ENCODE peak calls at places on chromosomes 1 and 21, in nine cellular contexts. X is glutamatergic neuron; K is activated CD8-positive, alpha-beta memory T cell treated with anti-CD3 and anti-CD28 coated beads, Interleukin-2, amount 50 U/mL, for 48 hours; S is effector memory CD8-positive, alpha-beta T cell; A is OCI-LY7; N is GM10248; P is HepG2; W is mesenteric fat pad; M is GM13976. H is an unnamed sample.
A peak's percentile ranks its signal among the peaks of the same experiment; 100 is the strongest.

GRCh38 chr1:231410041-231410591 is 12.0 kb downstream of the EGLN1 start:
- DNase-seq in M (no peak), W (no peak), S (no peak), P (no peak), N (no peak), A (no peak), K (no peak), X (no peak), H (no peak)

GRCh38 chr1:213464786-213465460 is 413.9 kb downstream of the RPS6KC1 start:
- DNase-seq in M (no peak), K (no peak), N (no peak), P (no peak), A (no peak), S (no peak), W (no peak), X (no peak), H (no peak)

GRCh38 chr1:86105533-86105866 is 51.1 kb downstream of the COL24A1 start:
- DNase-seq in A (no peak), X (no peak), S (no peak), P (no peak), K (no peak), N (no peak), W (no peak), M (no peak), H (no peak)

GRCh38 chr21:29104239-29104708 is 26.2 kb upstream of the MAP3K7CL start:
- DNase-seq in K (no peak), P (no peak), S (no peak), W (no peak), M (peak; percentile 36), N (peak; percentile 34), A (no peak), X (no peak), H (no peak)

GRCh38 chr1:208150810-208151458 is 93.2 kb downstream of the PLXNA2 start:
- DNase-seq in W (no peak), P (no peak), X (no peak), N (no peak), A (no peak), S (no peak), K (no peak), M (no peak), H (peak; percentile 55)

GRCh38 chr1:217238945-217239344 is 391.9 kb downstream of the GPATCH2 start:
- DNase-seq in P (no peak), M (no peak), A (no peak), X (no peak), K (no peak), N (no peak), W (no peak), S (no peak), H (no peak)

GRCh38 chr1:232476538-232476950 is 153.4 kb downstream of the SIPA1L2 start:
- DNase-seq in A (no peak), K (no peak), M (no peak), W (no peak), X (no peak), P (no peak), S (no peak), N (no peak), H (no peak)

GRCh38 chr1:110070282-110070967 is at the start of gene ALX3:
- DNase-seq in X (no peak), K (no peak), W (no peak), N (no peak), S (no peak), M (no peak), A (no peak), P (no peak), H (peak; percentile 53)

GRCh38 chr1:2788506-2789163 is 12.9 kb downstream of the TTC34 start:
- DNase-seq in P (no peak), S (no peak), W (no peak), X (no peak), N (no peak), M (no peak), K (peak; percentile 42), A (no peak), H (no peak)

GRCh38 chr1:235207202-235207565 is 46.1 kb upstream of the RBM34 start:
- DNase-seq in W (no peak), A (no peak), X (no peak), N (no peak), M (no peak), P (no peak), K (no peak), S (no peak), H (no peak)

GRCh38 chr1:154750681-154751665 is 119.1 kb downstream of the KCNN3 start:
- DNase-seq in N (no peak), M (no peak), S (no peak), A (peak; percentile 9), P (no peak), W (peak; percentile 72), X (peak; percentile 61), K (peak; percentile 54), H (peak; percentile 81)

GRCh38 chr1:151501474-151501873 is 9.7 kb upstream of the CGN start:
- DNase-seq in N (no peak), A (peak; percentile 19), X (no peak), K (no peak), M (no peak), W (no peak), S (no peak), P (no peak), H (peak; percentile 26)

GRCh38 chr1:39980555-39981313 is 25.8 kb downstream of the MFSD2A start:
- DNase-seq in S (no peak), W (no peak), M (no peak), X (no peak), A (no peak), P (no peak), K (no peak), N (no peak), H (no peak)

GRCh38 chr1:227508431-227508830 is 54.9 kb upstream of the ZNF678 start:
- DNase-seq in K (no peak), M (no peak), S (no peak), P (no peak), X (no peak), N (no peak), A (no peak), W (no peak), H (no peak)